ENCODE peak calls at places on chromosomes 13 and 19, in nine cellular contexts. D is stimulated activated CD4-positive, alpha-beta T cell treated with anti-CD3 and anti-CD28 coated beads, Interleukin-1b, Interleukin-23, amount 100 ng/mL, for 1 hour; Y is heart right ventricle; V is caudate nucleus; R is NCI-H1930; A is effector memory CD8-positive, alpha-beta T cell; I is B cell; M is left colon; P is fibroblast of pulmonary artery. Z is an unnamed sample.

GRCh38 chr13:40116008-40116407 is 460.5 kb downstream of the COG6 start:
- DNase-seq in P (peak; percentile 99), A (peak; percentile 35), Y (peak; percentile 61), I (no peak), M (peak; percentile 81), V (no peak), D (no peak), R (no peak), Z (no peak)

GRCh38 chr13:47917022-47917574 is 84.0 kb downstream of the SUCLA2 start:
- DNase-seq in P (no peak), I (no peak), V (no peak), D (no peak), R (no peak), M (no peak), Y (no peak), A (no peak), Z (no peak)

GRCh38 chr13:49594576-49594975 is 9.2 kb upstream of the RCBTB1 start:
- DNase-seq in A (no peak), Y (no peak), M (no peak), D (no peak), P (no peak), I (no peak), V (no peak), R (no peak), Z (no peak)

GRCh38 chr13:20482275-20482761 is 43.3 kb downstream of the CRYL1 start:
- DNase-seq in I (no peak), A (no peak), V (no peak), R (no peak), Y (no peak), P (peak; percentile 3), D (no peak), M (no peak), Z (no peak)

GRCh38 chr13:112873851-112874750 is 94.9 kb upstream of the MCF2L start:
- DNase-seq in M (no peak), Y (peak; percentile 79), A (peak; percentile 32), V (peak; percentile 50), R (peak; percentile 80), P (peak; percentile 65), I (peak; percentile 92), D (no peak), Z (peak; percentile 80)

GRCh38 chr13:28705734-28706133 is 13.0 kb downstream of the SLC46A3 start:
- DNase-seq in Y (no peak), D (no peak), I (no peak), P (peak; percentile 66), A (no peak), M (no peak), V (no peak), R (no peak), Z (no peak)

GRCh38 chr19:23914402-23915286 is at the start of gene ZNF726:
- DNase-seq in M (peak; percentile 79), A (peak; percentile 86), P (peak; percentile 93), R (peak; percentile 64), D (peak; percentile 53), I (peak; percentile 73), Y (peak; percentile 92), V (peak; percentile 83), Z (peak; percentile 86)

GRCh38 chr19:49651871-49652722 is 10.1 kb downstream of the SCAF1 start:
- DNase-seq in P (no peak), V (no peak), M (no peak), Y (no peak), I (peak; percentile 57), D (no peak), A (no peak), R (no peak), Z (no peak)

GRCh38 chr13:63567031-63567430 is 2151.4 kb upstream of the PCDH20 start:
- DNase-seq in R (no peak), V (no peak), M (no peak), Y (no peak), P (no peak), D (no peak), I (no peak), A (no peak), Z (no peak)

GRCh38 chr19:33561261-33561660 is 39.7 kb upstream of the PEPD start:
- DNase-seq in P (no peak), A (no peak), V (no peak), R (no peak), Y (no peak), I (no peak), M (no peak), D (no peak), Z (no peak)

GRCh38 chr19:40178756-40179155 is 12.5 kb upstream of the MAP3K10 start:
- DNase-seq in V (no peak), R (no peak), D (no peak), M (no peak), Y (no peak), I (no peak), P (no peak), A (no peak), Z (no peak)

GRCh38 chr13:95533545-95534135 is 18.9 kb upstream of the CLDN10 start:
- DNase-seq in Y (no peak), A (no peak), V (no peak), P (no peak), R (no peak), I (no peak), D (no peak), M (peak; percentile 32), Z (no peak)